ENCODE peak calls at places on chromosomes 12 and 14, in four cellular contexts. One of them, this sample, is unnamed.

GRCh38 chr12:69024907-69025306 is 91.9 kb upstream of the CPM start:
- DNase-seq in effector memory CD8-positive, alpha-beta T cell: no peak
- DNase-seq in GM03348: peak
- DNase-seq in A172: no peak
- DNase-seq in this sample: no peak

GRCh38 chr12:121701667-121702277 is 10.8 kb upstream of the TMEM120B start:
- DNase-seq in effector memory CD8-positive, alpha-beta T cell: no peak
- DNase-seq in A172: no peak
- DNase-seq in GM03348: no peak
- DNase-seq in this sample: no peak

GRCh38 chr12:121036810-121037326 is 2.2 kb downstream of the OASL start:
- DNase-seq in GM03348: peak
- DNase-seq in A172: peak
- DNase-seq in effector memory CD8-positive, alpha-beta T cell: peak
- DNase-seq in this sample: no peak

GRCh38 chr14:74525361-74525851 is 31.8 kb downstream of the ISCA2 start:
- DNase-seq in effector memory CD8-positive, alpha-beta T cell: no peak
- DNase-seq in GM03348: no peak
- DNase-seq in A172: no peak
- DNase-seq in this sample: no peak

GRCh38 chr12:128259556-128260070 is 7.4 kb upstream of the TMEM132C start:
- DNase-seq in A172: no peak
- DNase-seq in effector memory CD8-positive, alpha-beta T cell: no peak
- DNase-seq in GM03348: no peak
- DNase-seq in this sample: peak

GRCh38 chr12:97862072-97862471 is 399.5 kb downstream of the RMST start:
- DNase-seq in A172: no peak
- DNase-seq in effector memory CD8-positive, alpha-beta T cell: no peak
- DNase-seq in GM03348: no peak
- DNase-seq in this sample: no peak

GRCh38 chr14:32633214-32633864 is 304.2 kb downstream of the AKAP6 start:
- DNase-seq in A172: no peak
- DNase-seq in GM03348: no peak
- DNase-seq in effector memory CD8-positive, alpha-beta T cell: no peak
- DNase-seq in this sample: no peak

GRCh38 chr12:13167906-13168305 is 28.6 kb upstream of the EMP1 start:
- DNase-seq in A172: no peak
- DNase-seq in GM03348: no peak
- DNase-seq in effector memory CD8-positive, alpha-beta T cell: no peak
- DNase-seq in this sample: no peak